ENCODE peak calls at places on chromosomes 2 and 18, in eight cellular contexts. One of them, this sample, is unnamed.

GRCh38 chr2:85926931-85927527 is 38.2 kb upstream of the ST3GAL5 start:
- DNase-seq in activated CD4-positive, alpha-beta memory T cell treated with anti-CD3 and anti-CD28 coated beads, Interleukin-2, amount 10 ng/mL, durations not matched to agents 7 days and 5 days: no peak
- DNase-seq in stimulated activated CD8-positive, alpha-beta memory T cell treated with anti-CD3 and anti-CD28 coated beads, Interleukin-7, amount 100 ng/mL, for 48 hours: no peak
- DNase-seq in activated naive CD4-positive, alpha-beta T cell: no peak
- DNase-seq in astrocyte of the cerebellum: no peak
- DNase-seq in IMR-90: no peak
- DNase-seq in SJSA1: no peak
- DNase-seq in cortex of kidney: no peak
- DNase-seq in this sample: peak

GRCh38 chr2:9808334-9809063 is 34.8 kb upstream of the TAF1B start:
- DNase-seq in activated CD4-positive, alpha-beta memory T cell treated with anti-CD3 and anti-CD28 coated beads, Interleukin-2, amount 10 ng/mL, durations not matched to agents 7 days and 5 days: no peak
- DNase-seq in stimulated activated CD8-positive, alpha-beta memory T cell treated with anti-CD3 and anti-CD28 coated beads, Interleukin-7, amount 100 ng/mL, for 48 hours: no peak
- DNase-seq in activated naive CD4-positive, alpha-beta T cell: no peak
- DNase-seq in astrocyte of the cerebellum: no peak
- DNase-seq in IMR-90: no peak
- DNase-seq in SJSA1: no peak
- DNase-seq in cortex of kidney: no peak
- DNase-seq in this sample: no peak

GRCh38 chr2:238080518-238080917 is 19.6 kb upstream of the ESPNL start:
- DNase-seq in activated CD4-positive, alpha-beta memory T cell treated with anti-CD3 and anti-CD28 coated beads, Interleukin-2, amount 10 ng/mL, durations not matched to agents 7 days and 5 days: no peak
- DNase-seq in stimulated activated CD8-positive, alpha-beta memory T cell treated with anti-CD3 and anti-CD28 coated beads, Interleukin-7, amount 100 ng/mL, for 48 hours: no peak
- DNase-seq in activated naive CD4-positive, alpha-beta T cell: no peak
- DNase-seq in astrocyte of the cerebellum: no peak
- DNase-seq in IMR-90: no peak
- DNase-seq in SJSA1: no peak
- DNase-seq in cortex of kidney: no peak
- DNase-seq in this sample: no peak

GRCh38 chr2:72827999-72828646 is 2.3 kb upstream of the EXOC6B start:
- DNase-seq in activated CD4-positive, alpha-beta memory T cell treated with anti-CD3 and anti-CD28 coated beads, Interleukin-2, amount 10 ng/mL, durations not matched to agents 7 days and 5 days: no peak
- DNase-seq in stimulated activated CD8-positive, alpha-beta memory T cell treated with anti-CD3 and anti-CD28 coated beads, Interleukin-7, amount 100 ng/mL, for 48 hours: no peak
- DNase-seq in activated naive CD4-positive, alpha-beta T cell: no peak
- DNase-seq in astrocyte of the cerebellum: no peak
- DNase-seq in IMR-90: peak
- DNase-seq in SJSA1: no peak
- DNase-seq in cortex of kidney: no peak
- DNase-seq in this sample: peak

GRCh38 chr2:235418918-235419317 is 74.9 kb upstream of the AGAP1 start:
- DNase-seq in activated CD4-positive, alpha-beta memory T cell treated with anti-CD3 and anti-CD28 coated beads, Interleukin-2, amount 10 ng/mL, durations not matched to agents 7 days and 5 days: no peak
- DNase-seq in stimulated activated CD8-positive, alpha-beta memory T cell treated with anti-CD3 and anti-CD28 coated beads, Interleukin-7, amount 100 ng/mL, for 48 hours: no peak
- DNase-seq in activated naive CD4-positive, alpha-beta T cell: no peak
- DNase-seq in astrocyte of the cerebellum: no peak
- DNase-seq in IMR-90: no peak
- DNase-seq in SJSA1: no peak
- DNase-seq in cortex of kidney: no peak
- DNase-seq in this sample: no peak

GRCh38 chr18:49479381-49480137 is 7.5 kb downstream of the C18orf32 start:
- DNase-seq in activated CD4-positive, alpha-beta memory T cell treated with anti-CD3 and anti-CD28 coated beads, Interleukin-2, amount 10 ng/mL, durations not matched to agents 7 days and 5 days: no peak
- DNase-seq in stimulated activated CD8-positive, alpha-beta memory T cell treated with anti-CD3 and anti-CD28 coated beads, Interleukin-7, amount 100 ng/mL, for 48 hours: no peak
- DNase-seq in activated naive CD4-positive, alpha-beta T cell: no peak
- DNase-seq in astrocyte of the cerebellum: no peak
- DNase-seq in IMR-90: no peak
- DNase-seq in SJSA1: no peak
- DNase-seq in cortex of kidney: no peak
- DNase-seq in this sample: no peak

GRCh38 chr2:131724019-131724418 is 196.3 kb downstream of the CCDC74A start:
- DNase-seq in activated CD4-positive, alpha-beta memory T cell treated with anti-CD3 and anti-CD28 coated beads, Interleukin-2, amount 10 ng/mL, durations not matched to agents 7 days and 5 days: no peak
- DNase-seq in stimulated activated CD8-positive, alpha-beta memory T cell treated with anti-CD3 and anti-CD28 coated beads, Interleukin-7, amount 100 ng/mL, for 48 hours: no peak
- DNase-seq in activated naive CD4-positive, alpha-beta T cell: no peak
- DNase-seq in astrocyte of the cerebellum: no peak
- DNase-seq in IMR-90: no peak
- DNase-seq in SJSA1: no peak
- DNase-seq in cortex of kidney: no peak
- DNase-seq in this sample: no peak

GRCh38 chr2:235765181-235765820 is 271.5 kb downstream of the AGAP1 start:
- DNase-seq in activated CD4-positive, alpha-beta memory T cell treated with anti-CD3 and anti-CD28 coated beads, Interleukin-2, amount 10 ng/mL, durations not matched to agents 7 days and 5 days: no peak
- DNase-seq in stimulated activated CD8-positive, alpha-beta memory T cell treated with anti-CD3 and anti-CD28 coated beads, Interleukin-7, amount 100 ng/mL, for 48 hours: no peak
- DNase-seq in activated naive CD4-positive, alpha-beta T cell: no peak
- DNase-seq in astrocyte of the cerebellum: peak
- DNase-seq in IMR-90: peak
- DNase-seq in SJSA1: peak
- DNase-seq in cortex of kidney: no peak
- DNase-seq in this sample: peak

GRCh38 chr18:55422456-55423185 is 165.4 kb downstream of the TCF4 start:
- DNase-seq in activated CD4-positive, alpha-beta memory T cell treated with anti-CD3 and anti-CD28 coated beads, Interleukin-2, amount 10 ng/mL, durations not matched to agents 7 days and 5 days: no peak
- DNase-seq in stimulated activated CD8-positive, alpha-beta memory T cell treated with anti-CD3 and anti-CD28 coated beads, Interleukin-7, amount 100 ng/mL, for 48 hours: no peak
- DNase-seq in activated naive CD4-positive, alpha-beta T cell: no peak
- DNase-seq in astrocyte of the cerebellum: no peak
- DNase-seq in IMR-90: peak
- DNase-seq in SJSA1: no peak
- DNase-seq in cortex of kidney: no peak
- DNase-seq in this sample: peak

GRCh38 chr2:120878970-120879369 is 143.3 kb downstream of the GLI2 start:
- DNase-seq in activated CD4-positive, alpha-beta memory T cell treated with anti-CD3 and anti-CD28 coated beads, Interleukin-2, amount 10 ng/mL, durations not matched to agents 7 days and 5 days: no peak
- DNase-seq in stimulated activated CD8-positive, alpha-beta memory T cell treated with anti-CD3 and anti-CD28 coated beads, Interleukin-7, amount 100 ng/mL, for 48 hours: no peak
- DNase-seq in activated naive CD4-positive, alpha-beta T cell: no peak
- DNase-seq in astrocyte of the cerebellum: no peak
- DNase-seq in IMR-90: no peak
- DNase-seq in SJSA1: no peak
- DNase-seq in cortex of kidney: no peak
- DNase-seq in this sample: no peak

GRCh38 chr2:112640800-112641675 is 4.7 kb upstream of the SLC20A1 start:
- DNase-seq in activated CD4-positive, alpha-beta memory T cell treated with anti-CD3 and anti-CD28 coated beads, Interleukin-2, amount 10 ng/mL, durations not matched to agents 7 days and 5 days: peak
- DNase-seq in stimulated activated CD8-positive, alpha-beta memory T cell treated with anti-CD3 and anti-CD28 coated beads, Interleukin-7, amount 100 ng/mL, for 48 hours: no peak
- DNase-seq in activated naive CD4-positive, alpha-beta T cell: no peak
- DNase-seq in astrocyte of the cerebellum: no peak
- DNase-seq in IMR-90: peak
- DNase-seq in SJSA1: peak
- DNase-seq in cortex of kidney: no peak
- DNase-seq in this sample: peak

GRCh38 chr2:238423561-238424312 is 3.0 kb upstream of the ASB1 start:
- DNase-seq in activated CD4-positive, alpha-beta memory T cell treated with anti-CD3 and anti-CD28 coated beads, Interleukin-2, amount 10 ng/mL, durations not matched to agents 7 days and 5 days: no peak
- DNase-seq in stimulated activated CD8-positive, alpha-beta memory T cell treated with anti-CD3 and anti-CD28 coated beads, Interleukin-7, amount 100 ng/mL, for 48 hours: no peak
- DNase-seq in activated naive CD4-positive, alpha-beta T cell: no peak
- DNase-seq in astrocyte of the cerebellum: no peak
- DNase-seq in IMR-90: peak
- DNase-seq in SJSA1: no peak
- DNase-seq in cortex of kidney: no peak
- DNase-seq in this sample: peak

GRCh38 chr2:63572001-63572400 is 16.3 kb downstream of the WDPCP start:
- DNase-seq in activated CD4-positive, alpha-beta memory T cell treated with anti-CD3 and anti-CD28 coated beads, Interleukin-2, amount 10 ng/mL, durations not matched to agents 7 days and 5 days: no peak
- DNase-seq in stimulated activated CD8-positive, alpha-beta memory T cell treated with anti-CD3 and anti-CD28 coated beads, Interleukin-7, amount 100 ng/mL, for 48 hours: no peak
- DNase-seq in activated naive CD4-positive, alpha-beta T cell: no peak
- DNase-seq in astrocyte of the cerebellum: no peak
- DNase-seq in IMR-90: no peak
- DNase-seq in SJSA1: no peak
- DNase-seq in cortex of kidney: no peak
- DNase-seq in this sample: no peak

GRCh38 chr2:21515903-21516302 is 392.1 kb downstream of the TDRD15 start:
- DNase-seq in activated CD4-positive, alpha-beta memory T cell treated with anti-CD3 and anti-CD28 coated beads, Interleukin-2, amount 10 ng/mL, durations not matched to agents 7 days and 5 days: no peak
- DNase-seq in stimulated activated CD8-positive, alpha-beta memory T cell treated with anti-CD3 and anti-CD28 coated beads, Interleukin-7, amount 100 ng/mL, for 48 hours: no peak
- DNase-seq in activated naive CD4-positive, alpha-beta T cell: no peak
- DNase-seq in astrocyte of the cerebellum: no peak
- DNase-seq in IMR-90: peak
- DNase-seq in SJSA1: no peak
- DNase-seq in cortex of kidney: no peak
- DNase-seq in this sample: no peak

GRCh38 chr2:23480991-23481797 is 96.2 kb downstream of the KLHL29 start:
- DNase-seq in activated CD4-positive, alpha-beta memory T cell treated with anti-CD3 and anti-CD28 coated beads, Interleukin-2, amount 10 ng/mL, durations not matched to agents 7 days and 5 days: no peak
- DNase-seq in stimulated activated CD8-positive, alpha-beta memory T cell treated with anti-CD3 and anti-CD28 coated beads, Interleukin-7, amount 100 ng/mL, for 48 hours: no peak
- DNase-seq in activated naive CD4-positive, alpha-beta T cell: no peak
- DNase-seq in astrocyte of the cerebellum: peak
- DNase-seq in IMR-90: peak
- DNase-seq in SJSA1: peak
- DNase-seq in cortex of kidney: no peak
- DNase-seq in this sample: peak

GRCh38 chr2:54949431-54949830 is 100.8 kb downstream of the RTN4 start:
- DNase-seq in activated CD4-positive, alpha-beta memory T cell treated with anti-CD3 and anti-CD28 coated beads, Interleukin-2, amount 10 ng/mL, durations not matched to agents 7 days and 5 days: no peak
- DNase-seq in stimulated activated CD8-positive, alpha-beta memory T cell treated with anti-CD3 and anti-CD28 coated beads, Interleukin-7, amount 100 ng/mL, for 48 hours: no peak
- DNase-seq in activated naive CD4-positive, alpha-beta T cell: no peak
- DNase-seq in astrocyte of the cerebellum: no peak
- DNase-seq in IMR-90: peak
- DNase-seq in SJSA1: no peak
- DNase-seq in cortex of kidney: no peak
- DNase-seq in this sample: peak